ENCODE peak calls at places on chromosomes 4 and X, in five cellular contexts. P is ACHN; C is mesenchymal stem cell; Z is MV-4-11; D is naive thymus-derived CD4-positive, alpha-beta T cell. X is an unnamed sample.

GRCh38 chrX:94121799-94122198 is 447.8 kb downstream of the FAM133A start:
- DNase-seq in P (no peak), C (no peak), Z (no peak), D (no peak), X (no peak)

GRCh38 chrX:77347572-77347971 is 99.6 kb upstream of the FGF16 start:
- DNase-seq in P (no peak), C (no peak), Z (no peak), D (no peak), X (no peak)

GRCh38 chrX:13197961-13198761 is 121.7 kb downstream of the ATXN3L start:
- DNase-seq in P (no peak), C (no peak), Z (no peak), D (no peak), X (no peak)

GRCh38 chrX:85808217-85808616 is 239.1 kb downstream of the CHM start:
- DNase-seq in P (no peak), C (no peak), Z (no peak), D (no peak), X (no peak)

GRCh38 chr4:167265231-167265630 is 30.9 kb upstream of the SPOCK3 start:
- DNase-seq in P (no peak), C (no peak), Z (no peak), D (no peak), X (no peak)

GRCh38 chrX:40933132-40934078 is 151.8 kb upstream of the USP9X start:
- DNase-seq in P (no peak), C (peak), Z (peak), D (no peak), X (peak)

GRCh38 chr4:111994392-111994791 is 150.9 kb upstream of the FAM241A start:
- DNase-seq in P (no peak), C (no peak), Z (no peak), D (no peak), X (no peak)

GRCh38 chrX:15947648-15948317 is 93.2 kb upstream of the AP1S2 start:
- DNase-seq in P (peak), C (peak), Z (no peak), D (no peak), X (no peak)

GRCh38 chrX:39152106-39152649 is 350.9 kb downstream of the MID1IP1 start:
- DNase-seq in P (peak), C (peak), Z (no peak), D (no peak), X (no peak)

GRCh38 chrX:139078342-139078741 is 366.8 kb upstream of the FGF13 start:
- DNase-seq in P (no peak), C (no peak), Z (no peak), D (no peak), X (no peak)

GRCh38 chr4:156594619-156595018 is 377.0 kb downstream of the PDGFC start:
- DNase-seq in P (no peak), C (peak), Z (peak), D (no peak), X (no peak)

GRCh38 chr4:47468686-47469365 is 5.3 kb upstream of the COMMD8 start:
- DNase-seq in P (no peak), C (peak), Z (no peak), D (no peak), X (no peak)

GRCh38 chr4:102606846-102607440 is 105.8 kb downstream of the NFKB1 start:
- DNase-seq in P (no peak), C (no peak), Z (no peak), D (no peak), X (no peak)

GRCh38 chr4:8646296-8647093 is 53.9 kb downstream of the CPZ start:
- DNase-seq in P (no peak), C (no peak), Z (no peak), D (no peak), X (no peak)

GRCh38 chr4:53558061-53558801 is 33.1 kb downstream of the LNX1 start:
- DNase-seq in P (no peak), C (no peak), Z (peak), D (no peak), X (no peak)

GRCh38 chr4:156764145-156764544 is 207.5 kb downstream of the PDGFC start:
- DNase-seq in P (no peak), C (peak), Z (no peak), D (no peak), X (no peak)

GRCh38 chr4:143083811-143084472 is 100.8 kb upstream of the USP38 start:
- DNase-seq in P (no peak), C (no peak), Z (no peak), D (no peak), X (no peak)

GRCh38 chrX:153926863-153927685 is 1.0 kb upstream of the ARHGAP4 start:
- DNase-seq in P (no peak), C (peak), Z (peak), D (peak), X (peak)

GRCh38 chrX:71282514-71283408 is 674 bp upstream of the NONO start:
- DNase-seq in P (no peak), C (no peak), Z (no peak), D (peak), X (peak)

GRCh38 chrX:112147206-112147605 is 64.6 kb upstream of the TRPC5 start:
- DNase-seq in P (peak), C (peak), Z (peak), D (no peak), X (no peak)

GRCh38 chr4:128570380-128570779 is 239.1 kb upstream of the JADE1 start:
- DNase-seq in P (no peak), C (peak), Z (peak), D (no peak), X (no peak)

GRCh38 chrX:155967653-155968052 is 29.8 kb upstream of the IL9R start:
- DNase-seq in P (no peak), C (no peak), Z (no peak), D (no peak), X (no peak)